ENCODE peak calls at places on chromosome 7, in eight cellular contexts. One of them, this sample, is unnamed.

GRCh38 chr7:96663457-96663856 is 46.2 kb downstream of the SEM1 start:
- DNase-seq in adrenal gland: no peak
- DNase-seq in sigmoid colon: no peak
- DNase-seq in A549: no peak
- DNase-seq in GM12865: peak; percentile 35
- DNase-seq in GM06990: peak; percentile 9
- DNase-seq in iPS DF 6.9: no peak
- DNase-seq in lung: no peak
- DNase-seq in this sample: no peak

GRCh38 chr7:1848911-1849311 is 178.8 kb downstream of the ELFN1 start:
- DNase-seq in adrenal gland: no peak
- DNase-seq in sigmoid colon: no peak
- DNase-seq in A549: no peak
- DNase-seq in GM12865: no peak
- DNase-seq in GM06990: no peak
- DNase-seq in iPS DF 6.9: no peak
- DNase-seq in lung: no peak
- DNase-seq in this sample: no peak

GRCh38 chr7:98933321-98933720 is 55.0 kb downstream of the TRRAP start:
- DNase-seq in adrenal gland: no peak
- DNase-seq in sigmoid colon: no peak
- DNase-seq in A549: no peak
- DNase-seq in GM12865: no peak
- DNase-seq in GM06990: no peak
- DNase-seq in iPS DF 6.9: no peak
- DNase-seq in lung: no peak
- DNase-seq in this sample: no peak

GRCh38 chr7:3559178-3559765 is 258.2 kb downstream of the SDK1 start:
- DNase-seq in adrenal gland: no peak
- DNase-seq in sigmoid colon: no peak
- DNase-seq in A549: peak; percentile 54
- DNase-seq in GM12865: no peak
- DNase-seq in GM06990: no peak
- DNase-seq in iPS DF 6.9: no peak
- DNase-seq in lung: no peak
- DNase-seq in this sample: peak; percentile 85

GRCh38 chr7:117137868-117138267 is 184.6 kb downstream of the ST7 start:
- DNase-seq in adrenal gland: no peak
- DNase-seq in sigmoid colon: no peak
- DNase-seq in A549: no peak
- DNase-seq in GM12865: no peak
- DNase-seq in GM06990: no peak
- DNase-seq in iPS DF 6.9: no peak
- DNase-seq in lung: no peak
- DNase-seq in this sample: no peak

GRCh38 chr7:95334434-95334833 is 10.1 kb upstream of the PON1 start:
- DNase-seq in adrenal gland: no peak
- DNase-seq in sigmoid colon: no peak
- DNase-seq in A549: no peak
- DNase-seq in GM12865: no peak
- DNase-seq in GM06990: no peak
- DNase-seq in iPS DF 6.9: no peak
- DNase-seq in lung: no peak
- DNase-seq in this sample: no peak

GRCh38 chr7:37045786-37046185 is 321.5 kb upstream of the AOAH start:
- DNase-seq in adrenal gland: no peak
- DNase-seq in sigmoid colon: no peak
- DNase-seq in A549: no peak
- DNase-seq in GM12865: no peak
- DNase-seq in GM06990: no peak
- DNase-seq in iPS DF 6.9: no peak
- DNase-seq in lung: no peak
- DNase-seq in this sample: no peak

GRCh38 chr7:157641866-157642265 is 305.1 kb downstream of the DNAJB6 start:
- DNase-seq in adrenal gland: no peak
- DNase-seq in sigmoid colon: no peak
- DNase-seq in A549: no peak
- DNase-seq in GM12865: no peak
- DNase-seq in GM06990: no peak
- DNase-seq in iPS DF 6.9: no peak
- DNase-seq in lung: no peak
- DNase-seq in this sample: no peak

GRCh38 chr7:28818996-28819395 is 139.1 kb downstream of the TRIL start:
- DNase-seq in adrenal gland: no peak
- DNase-seq in sigmoid colon: no peak
- DNase-seq in A549: no peak
- DNase-seq in GM12865: no peak
- DNase-seq in GM06990: no peak
- DNase-seq in iPS DF 6.9: no peak
- DNase-seq in lung: no peak
- DNase-seq in this sample: no peak

GRCh38 chr7:108537229-108537628 is 11.3 kb upstream of the PNPLA8 start:
- DNase-seq in adrenal gland: no peak
- DNase-seq in sigmoid colon: no peak
- DNase-seq in A549: no peak
- DNase-seq in GM12865: no peak
- DNase-seq in GM06990: no peak
- DNase-seq in iPS DF 6.9: no peak
- DNase-seq in lung: no peak
- DNase-seq in this sample: no peak

GRCh38 chr7:37510043-37510634 is 61.5 kb upstream of the ELMO1 start:
- DNase-seq in adrenal gland: no peak
- DNase-seq in sigmoid colon: no peak
- DNase-seq in A549: no peak
- DNase-seq in GM12865: peak; percentile 42
- DNase-seq in GM06990: no peak
- DNase-seq in iPS DF 6.9: no peak
- DNase-seq in lung: no peak
- DNase-seq in this sample: no peak

GRCh38 chr7:75688200-75689136 is 50.3 kb downstream of the HIP1 start:
- DNase-seq in adrenal gland: no peak
- DNase-seq in sigmoid colon: peak; percentile 62
- DNase-seq in A549: no peak
- DNase-seq in GM12865: peak; percentile 30
- DNase-seq in GM06990: peak; percentile 60
- DNase-seq in iPS DF 6.9: no peak
- DNase-seq in lung: no peak
- DNase-seq in this sample: no peak

GRCh38 chr7:35723011-35723410 is 28.1 kb upstream of the HERPUD2 start:
- DNase-seq in adrenal gland: no peak
- DNase-seq in sigmoid colon: no peak
- DNase-seq in A549: peak; percentile 39
- DNase-seq in GM12865: no peak
- DNase-seq in GM06990: no peak
- DNase-seq in iPS DF 6.9: no peak
- DNase-seq in lung: no peak
- DNase-seq in this sample: peak; percentile 56

GRCh38 chr7:23184709-23185354 is 3.0 kb downstream of the NUP42 start:
- DNase-seq in adrenal gland: peak; percentile 38
- DNase-seq in sigmoid colon: no peak
- DNase-seq in A549: peak; percentile 61
- DNase-seq in GM12865: peak; percentile 30
- DNase-seq in GM06990: no peak
- DNase-seq in iPS DF 6.9: no peak
- DNase-seq in lung: no peak
- DNase-seq in this sample: peak; percentile 57

GRCh38 chr7:129017933-129018538 is 36.9 kb downstream of the TNPO3 start:
- DNase-seq in adrenal gland: no peak
- DNase-seq in sigmoid colon: no peak
- DNase-seq in A549: no peak
- DNase-seq in GM12865: peak; percentile 85
- DNase-seq in GM06990: peak; percentile 54
- DNase-seq in iPS DF 6.9: no peak
- DNase-seq in lung: no peak
- DNase-seq in this sample: no peak

GRCh38 chr7:30331338-30331737 is 46.9 kb downstream of the ZNRF2 start:
- DNase-seq in adrenal gland: no peak
- DNase-seq in sigmoid colon: no peak
- DNase-seq in A549: no peak
- DNase-seq in GM12865: no peak
- DNase-seq in GM06990: no peak
- DNase-seq in iPS DF 6.9: no peak
- DNase-seq in lung: no peak
- DNase-seq in this sample: peak; percentile 33

GRCh38 chr7:149790146-149790548 is 16.8 kb upstream of the ZNF467 start:
- DNase-seq in adrenal gland: peak; percentile 48
- DNase-seq in sigmoid colon: no peak
- DNase-seq in A549: peak; percentile 23
- DNase-seq in GM12865: no peak
- DNase-seq in GM06990: no peak
- DNase-seq in iPS DF 6.9: no peak
- DNase-seq in lung: peak; percentile 40
- DNase-seq in this sample: no peak

DNA sequence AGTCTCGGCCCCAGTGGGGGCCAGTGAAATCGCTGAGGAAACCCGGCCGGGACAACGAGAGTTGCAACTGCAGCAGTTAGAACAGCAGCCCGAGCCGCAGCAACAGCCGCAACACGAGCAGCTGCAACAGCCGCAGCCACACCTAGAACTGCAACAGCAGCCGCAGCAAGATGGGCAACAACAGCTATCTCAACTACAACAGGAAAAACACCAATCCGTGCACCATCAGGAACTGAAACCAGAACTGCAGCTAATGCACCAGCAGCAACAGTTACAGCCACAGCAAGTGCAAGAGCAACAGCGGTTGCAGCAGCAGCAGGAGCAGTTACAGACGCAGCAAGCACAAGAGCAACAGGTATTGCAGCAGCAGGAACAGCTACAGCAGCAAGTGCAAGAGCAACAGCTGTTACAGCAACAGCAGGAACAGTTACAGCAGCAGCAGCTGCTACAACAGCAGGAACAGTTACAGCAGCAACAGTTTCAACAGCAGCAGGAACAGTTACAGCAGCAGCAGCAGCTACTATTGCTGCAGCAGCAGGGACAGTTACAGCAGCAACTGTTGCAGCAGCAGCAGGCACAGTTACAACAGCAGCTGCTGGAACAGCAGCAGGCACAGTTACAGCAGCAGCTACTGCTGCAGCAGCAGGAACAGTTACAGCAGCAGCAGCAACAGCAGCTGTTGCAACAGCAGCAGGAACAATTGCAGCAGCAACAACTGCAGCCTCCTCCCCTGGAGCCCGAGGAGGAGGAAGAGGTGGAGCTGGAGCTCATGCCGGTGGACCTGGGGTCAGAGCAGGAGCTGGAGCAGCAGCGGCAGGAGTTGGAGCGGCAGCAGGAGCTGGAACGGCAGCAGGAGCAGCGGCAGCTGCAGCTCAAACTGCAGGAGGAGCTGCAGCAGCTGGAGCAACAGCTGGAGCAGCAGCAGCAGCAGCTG is 6.1 kb downstream of the ZNF853 start:
- DNase-seq in adrenal gland: no peak
- DNase-seq in sigmoid colon: no peak
- DNase-seq in A549: no peak
- DNase-seq in GM12865: peak; percentile 29
- DNase-seq in GM06990: no peak
- DNase-seq in iPS DF 6.9: no peak
- DNase-seq in lung: no peak
- DNase-seq in this sample: no peak
- H3K4me3 ChIP-seq in adrenal gland: no peak overlapping the region
- H3K4me3 ChIP-seq in sigmoid colon: no peak overlapping the region
- H3K4me3 ChIP-seq in A549: no peak overlapping the region
- H3K4me3 ChIP-seq in GM12865: no peak overlapping the region
- H3K4me3 ChIP-seq in GM06990: no peak overlapping the region
- H3K4me3 ChIP-seq in iPS DF 6.9: no peak overlapping the region
- H3K4me3 ChIP-seq in lung: no peak overlapping the region
- H3K4me3 ChIP-seq in this sample: no peak overlapping the region

DNA sequence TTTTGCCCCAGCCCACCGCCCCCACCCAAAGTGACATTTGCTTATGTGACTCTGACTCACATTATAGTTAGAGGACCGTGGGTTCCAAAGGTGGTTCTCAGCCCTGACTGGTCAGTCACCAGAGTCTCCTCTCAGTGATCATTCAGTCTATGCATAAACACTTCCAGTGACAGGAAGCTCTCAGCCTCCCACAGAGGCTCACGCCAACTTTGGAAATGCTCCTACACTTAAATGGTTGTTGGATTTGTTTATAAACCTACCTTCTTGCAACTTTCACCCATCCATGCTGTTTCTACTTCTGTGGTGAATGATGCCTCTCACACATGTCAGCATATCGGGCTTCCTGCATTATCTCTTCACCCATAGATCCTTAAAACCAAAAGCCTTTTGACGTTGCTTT is 46.4 kb upstream of the FGL2 start:
- DNase-seq in adrenal gland: no peak
- DNase-seq in sigmoid colon: no peak
- DNase-seq in A549: no peak
- DNase-seq in GM12865: no peak
- DNase-seq in GM06990: no peak
- DNase-seq in iPS DF 6.9: no peak
- DNase-seq in lung: no peak
- DNase-seq in this sample: no peak
- H3K4me3 ChIP-seq in adrenal gland: no peak overlapping the region
- H3K4me3 ChIP-seq in sigmoid colon: no peak overlapping the region
- H3K4me3 ChIP-seq in A549: no peak overlapping the region
- H3K4me3 ChIP-seq in GM12865: no peak overlapping the region
- H3K4me3 ChIP-seq in GM06990: no peak overlapping the region
- H3K4me3 ChIP-seq in iPS DF 6.9: no peak overlapping the region
- H3K4me3 ChIP-seq in lung: no peak overlapping the region
- H3K4me3 ChIP-seq in this sample: no peak overlapping the region

GRCh38 chr7:130869918-130870317 is 135.9 kb upstream of the KLF14 start:
- DNase-seq in adrenal gland: no peak
- DNase-seq in sigmoid colon: no peak
- DNase-seq in A549: no peak
- DNase-seq in GM12865: no peak
- DNase-seq in GM06990: no peak
- DNase-seq in iPS DF 6.9: no peak
- DNase-seq in lung: no peak
- DNase-seq in this sample: no peak
- H3K4me3 ChIP-seq in adrenal gland: no peak overlapping the region
- H3K4me3 ChIP-seq in sigmoid colon: no peak overlapping the region
- H3K4me3 ChIP-seq in A549: no peak overlapping the region
- H3K4me3 ChIP-seq in GM12865: no peak overlapping the region
- H3K4me3 ChIP-seq in GM06990: no peak overlapping the region
- H3K4me3 ChIP-seq in iPS DF 6.9: no peak overlapping the region
- H3K4me3 ChIP-seq in lung: no peak overlapping the region
- H3K4me3 ChIP-seq in this sample: no peak overlapping the region

DNA sequence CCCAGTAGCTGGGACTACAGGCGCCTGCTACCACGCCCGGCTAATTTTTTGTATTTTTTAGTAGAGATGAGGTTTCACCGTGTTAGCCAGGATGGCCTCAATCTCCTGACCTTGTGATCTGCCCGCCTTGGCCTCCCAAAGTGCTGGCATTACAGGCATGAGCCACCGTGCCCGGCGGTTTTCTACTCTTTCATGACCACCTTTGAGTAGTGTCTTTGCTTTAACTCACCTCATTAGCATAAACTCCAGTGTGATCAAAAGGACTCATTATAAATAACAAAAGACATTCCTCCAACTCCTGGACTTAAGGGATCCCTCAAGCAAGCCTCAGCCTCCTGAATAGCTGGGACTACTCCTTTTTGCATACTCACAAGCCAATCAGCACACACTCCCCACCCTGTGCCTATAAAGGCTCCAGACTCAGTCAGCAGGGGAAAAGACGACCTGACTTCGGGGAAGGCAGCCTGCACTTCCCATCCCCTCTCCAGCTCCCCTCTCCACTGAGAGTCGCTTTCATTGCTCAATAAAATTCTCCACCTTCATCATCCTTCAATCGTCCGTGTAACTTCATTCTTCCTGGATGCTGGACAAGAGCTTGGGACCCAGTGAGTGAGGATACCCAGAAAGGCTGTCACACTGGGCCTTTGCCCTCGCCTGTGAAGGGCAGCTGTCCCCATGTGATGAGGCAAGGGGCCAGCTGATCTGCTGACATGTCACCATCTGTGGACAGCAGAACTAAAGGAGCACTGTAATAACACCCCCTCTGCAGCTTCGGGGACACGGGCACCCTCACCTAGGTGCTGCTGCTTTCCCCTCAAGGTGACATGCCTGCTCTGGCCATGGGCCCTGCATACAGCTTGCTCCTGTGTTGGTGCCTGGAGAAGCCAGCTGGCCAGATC is 35.0 kb upstream of the EIF4H start:
- DNase-seq in adrenal gland: no peak
- DNase-seq in sigmoid colon: no peak
- DNase-seq in A549: no peak
- DNase-seq in GM12865: no peak
- DNase-seq in GM06990: no peak
- DNase-seq in iPS DF 6.9: peak; percentile 87
- DNase-seq in lung: no peak
- DNase-seq in this sample: no peak
- H3K4me3 ChIP-seq in adrenal gland: no peak overlapping the region
- H3K4me3 ChIP-seq in sigmoid colon: no peak overlapping the region
- H3K4me3 ChIP-seq in A549: no peak overlapping the region
- H3K4me3 ChIP-seq in GM12865: no peak overlapping the region
- H3K4me3 ChIP-seq in GM06990: no peak overlapping the region
- H3K4me3 ChIP-seq in iPS DF 6.9: no peak overlapping the region
- H3K4me3 ChIP-seq in lung: no peak overlapping the region
- H3K4me3 ChIP-seq in this sample: no peak overlapping the region